ENCODE peak calls at places on chromosomes 13 and 19, in ten cellular contexts. Q, P, E, R, G, U, W, Z, T and F are unnamed samples.

GRCh38 chr19:6417713-6418561 is 6.7 kb downstream of the KHSRP start:
- ATAC-seq in Q (no peak), P (no peak), E (no peak), R (no peak), G (peak), U (no peak), W (no peak), Z (peak), T (no peak), F (no peak)

GRCh38 chr13:103036268-103036667 is 29.9 kb downstream of the SLC10A2 start:
- ATAC-seq in Q (no peak), P (no peak), E (no peak), R (no peak), G (no peak), U (no peak), W (no peak), Z (no peak), T (no peak), F (no peak)

GRCh38 chr19:778910-779653 is 18.2 kb upstream of the PTBP1 start:
- ATAC-seq in Q (no peak), P (no peak), E (peak), R (no peak), G (peak), U (no peak), W (no peak), Z (no peak), T (no peak), F (no peak)

GRCh38 chr19:7515091-7515470 is 822 bp upstream of the ZNF358 start:
- ATAC-seq in Q (no peak), P (no peak), E (peak), R (no peak), G (peak), U (no peak), W (no peak), Z (no peak), T (no peak), F (no peak)

GRCh38 chr13:44107357-44108121 is 227.8 kb downstream of the LACC1 start:
- ATAC-seq in Q (no peak), P (no peak), E (no peak), R (no peak), G (no peak), U (no peak), W (no peak), Z (no peak), T (no peak), F (no peak)

GRCh38 chr13:29935309-29935981 is 85.0 kb upstream of the UBL3 start:
- ATAC-seq in Q (peak), P (peak), E (no peak), R (peak), G (no peak), U (peak), W (peak), Z (no peak), T (peak), F (peak)

GRCh38 chr13:37138169-37138568 is 32.7 kb upstream of the CSNK1A1L start:
- ATAC-seq in Q (no peak), P (no peak), E (no peak), R (no peak), G (no peak), U (no peak), W (no peak), Z (peak), T (no peak), F (no peak)

GRCh38 chr19:47882890-47883289 is 3.2 kb downstream of the SULT2A1 start:
- ATAC-seq in Q (no peak), P (no peak), E (no peak), R (no peak), G (no peak), U (no peak), W (no peak), Z (no peak), T (no peak), F (no peak)

GRCh38 chr13:28059214-28059613 is 41.2 kb downstream of the FLT3 start:
- ATAC-seq in Q (no peak), P (no peak), E (no peak), R (no peak), G (no peak), U (peak), W (no peak), Z (no peak), T (no peak), F (no peak)

GRCh38 chr19:57903298-57904174 is 12.9 kb downstream of the ZNF417 start:
- ATAC-seq in Q (no peak), P (no peak), E (no peak), R (no peak), G (no peak), U (peak), W (peak), Z (peak), T (peak), F (no peak)

GRCh38 chr13:108560092-108560491 is 69.3 kb upstream of the MYO16 start:
- ATAC-seq in Q (no peak), P (no peak), E (no peak), R (no peak), G (no peak), U (no peak), W (no peak), Z (no peak), T (no peak), F (no peak)

GRCh38 chr19:18650048-18650435 is 13.2 kb downstream of the KLHL26 start:
- ATAC-seq in Q (no peak), P (no peak), E (peak), R (no peak), G (peak), U (no peak), W (no peak), Z (no peak), T (no peak), F (no peak)

GRCh38 chr19:17418710-17419109 is 1.1 kb upstream of the MVB12A start:
- ATAC-seq in Q (no peak), P (no peak), E (no peak), R (no peak), G (no peak), U (no peak), W (no peak), Z (no peak), T (no peak), F (no peak)

GRCh38 chr19:8208119-8208709 is 956 bp upstream of the CERS4 start:
- ATAC-seq in Q (no peak), P (no peak), E (peak), R (no peak), G (no peak), U (no peak), W (no peak), Z (peak), T (no peak), F (no peak)

GRCh38 chr13:32938907-32939306 is 77.3 kb upstream of the KL start:
- ATAC-seq in Q (no peak), P (no peak), E (no peak), R (no peak), G (no peak), U (no peak), W (no peak), Z (no peak), T (no peak), F (no peak)

GRCh38 chr19:30539981-30540380 is 167.8 kb downstream of the ZNF536 start:
- ATAC-seq in Q (no peak), P (no peak), E (no peak), R (no peak), G (no peak), U (no peak), W (no peak), Z (no peak), T (no peak), F (no peak)